ENCODE peak calls at places on chromosomes 11 and 22, in ten cellular contexts. A is anterior cingulate cortex, Y is mucosa of descending colon, Z is pancreas, H is brain microvascular endothelial cell, E is NCI-H1105, G is iPS-NIHi11, W is AG20443, O is coronary artery, V is HCEC 1CT. N is an unnamed sample.

GRCh38 chr11:65833297-65834030 is at the start of gene SNX32:
- DNase-seq in A (peak), Y (peak), Z (peak), H (peak), E (peak), G (peak), W (peak), O (peak), V (no peak), N (peak)

GRCh38 chr11:92216789-92217188 is 7.8 kb upstream of the FAT3 start:
- DNase-seq in A (no peak), Y (no peak), Z (no peak), H (no peak), E (no peak), G (peak), W (no peak), O (no peak), V (no peak), N (no peak)

GRCh38 chr22:20099099-20099711 is 16.7 kb upstream of the RANBP1 start:
- DNase-seq in A (no peak), Y (no peak), Z (no peak), H (no peak), E (no peak), G (no peak), W (no peak), O (no peak), V (no peak), N (no peak)

GRCh38 chr11:64094463-64095223 is 58.9 kb downstream of the FLRT1 start:
- DNase-seq in A (peak), Y (no peak), Z (no peak), H (peak), E (no peak), G (peak), W (peak), O (no peak), V (peak), N (no peak)

GRCh38 chr22:25754527-25755202 is 12.7 kb downstream of the MYO18B start:
- DNase-seq in A (no peak), Y (no peak), Z (no peak), H (peak), E (no peak), G (no peak), W (peak), O (peak), V (peak), N (no peak)

GRCh38 chr22:50225200-50225969 is 19.4 kb downstream of the TUBGCP6 start:
- DNase-seq in A (no peak), Y (no peak), Z (peak), H (no peak), E (no peak), G (no peak), W (no peak), O (no peak), V (no peak), N (no peak)

GRCh38 chr11:14668733-14669301 is 25.2 kb downstream of the PDE3B start:
- DNase-seq in A (no peak), Y (no peak), Z (no peak), H (no peak), E (no peak), G (peak), W (no peak), O (no peak), V (no peak), N (no peak)

GRCh38 chr11:95487391-95487790 is 256.4 kb upstream of the SESN3 start:
- DNase-seq in A (no peak), Y (no peak), Z (no peak), H (no peak), E (no peak), G (peak), W (no peak), O (no peak), V (no peak), N (no peak)

GRCh38 chr11:75313457-75314272 is 37.8 kb downstream of the ARRB1 start:
- DNase-seq in A (peak), Y (no peak), Z (no peak), H (peak), E (no peak), G (no peak), W (peak), O (no peak), V (peak), N (no peak)

GRCh38 chr11:71140206-71140919 is 112.0 kb downstream of the SHANK2 start:
- DNase-seq in A (peak), Y (no peak), Z (no peak), H (no peak), E (peak), G (no peak), W (no peak), O (no peak), V (no peak), N (no peak)

GRCh38 chr11:100726709-100727108 is 39.6 kb downstream of the ARHGAP42 start:
- DNase-seq in A (no peak), Y (no peak), Z (no peak), H (no peak), E (no peak), G (no peak), W (no peak), O (no peak), V (no peak), N (no peak)

GRCh38 chr11:128895505-128895904 is 4.3 kb downstream of the KCNJ5 start:
- DNase-seq in A (no peak), Y (no peak), Z (no peak), H (no peak), E (no peak), G (no peak), W (no peak), O (no peak), V (no peak), N (no peak)

GRCh38 chr11:101428918-101429317 is 154.9 kb downstream of the TRPC6 start:
- DNase-seq in A (no peak), Y (peak), Z (no peak), H (peak), E (no peak), G (peak), W (no peak), O (no peak), V (peak), N (no peak)

GRCh38 chr22:30435674-30436126 is 10.1 kb downstream of the MTFP1 start:
- DNase-seq in A (no peak), Y (peak), Z (no peak), H (no peak), E (no peak), G (no peak), W (no peak), O (no peak), V (no peak), N (no peak)

GRCh38 chr11:113593698-113594308 is 112.3 kb downstream of the TMPRSS5 start:
- DNase-seq in A (no peak), Y (peak), Z (no peak), H (no peak), E (no peak), G (no peak), W (peak), O (no peak), V (no peak), N (no peak)

GRCh38 chr11:44623321-44623715 is 57.9 kb downstream of the CD82 start:
- DNase-seq in A (no peak), Y (no peak), Z (no peak), H (no peak), E (no peak), G (peak), W (no peak), O (peak), V (no peak), N (peak)

GRCh38 chr11:86809561-86809960 is 9.2 kb downstream of the PRSS23 start:
- DNase-seq in A (no peak), Y (no peak), Z (no peak), H (no peak), E (no peak), G (no peak), W (no peak), O (no peak), V (no peak), N (no peak)

GRCh38 chr22:40950888-40951794 is at the start of gene RBX1:
- DNase-seq in A (peak), Y (peak), Z (peak), H (peak), E (peak), G (peak), W (peak), O (peak), V (peak), N (peak)

GRCh38 chr11:116357769-116358544 is 414.8 kb downstream of the BUD13 start:
- DNase-seq in A (no peak), Y (peak), Z (no peak), H (no peak), E (no peak), G (peak), W (no peak), O (no peak), V (no peak), N (no peak)

GRCh38 chr22:41021039-41021654 is 70.0 kb downstream of the RBX1 start:
- DNase-seq in A (no peak), Y (peak), Z (peak), H (no peak), E (peak), G (peak), W (no peak), O (no peak), V (no peak), N (no peak)

GRCh38 chr11:78607691-78608090 is 33.0 kb upstream of the NARS2 start:
- DNase-seq in A (no peak), Y (no peak), Z (no peak), H (no peak), E (no peak), G (no peak), W (no peak), O (no peak), V (no peak), N (no peak)

GRCh38 chr22:46057762-46058420 is 80.9 kb upstream of the WNT7B start:
- DNase-seq in A (no peak), Y (peak), Z (no peak), H (no peak), E (peak), G (no peak), W (no peak), O (peak), V (peak), N (no peak)

GRCh38 chr11:128696930-128697329 is 3.1 kb downstream of the FLI1 start:
- DNase-seq in A (no peak), Y (no peak), Z (no peak), H (no peak), E (no peak), G (no peak), W (no peak), O (no peak), V (no peak), N (no peak)

GRCh38 chr11:105786766-105787165 is 176.9 kb downstream of the GRIA4 start:
- DNase-seq in A (no peak), Y (no peak), Z (no peak), H (no peak), E (no peak), G (peak), W (no peak), O (no peak), V (no peak), N (no peak)

GRCh38 chr11:73321342-73322110 is 13.4 kb downstream of the ARHGEF17 start:
- DNase-seq in A (no peak), Y (peak), Z (no peak), H (peak), E (no peak), G (no peak), W (no peak), O (no peak), V (no peak), N (no peak)

GRCh38 chr11:124329787-124330478 is 9.9 kb upstream of the OR8D2 start:
- DNase-seq in A (no peak), Y (no peak), Z (no peak), H (no peak), E (peak), G (no peak), W (no peak), O (no peak), V (peak), N (no peak)

GRCh38 chr11:67040147-67040546 is 16.5 kb upstream of the RHOD start:
- DNase-seq in A (no peak), Y (no peak), Z (no peak), H (no peak), E (no peak), G (peak), W (no peak), O (no peak), V (no peak), N (no peak)

GRCh38 chr11:128764617-128765095 is 70.8 kb downstream of the FLI1 start:
- DNase-seq in A (no peak), Y (peak), Z (peak), H (no peak), E (peak), G (no peak), W (no peak), O (no peak), V (no peak), N (no peak)

GRCh38 chr11:103648054-103648453 is 388.4 kb upstream of the DDI1 start:
- DNase-seq in A (no peak), Y (no peak), Z (no peak), H (no peak), E (no peak), G (no peak), W (no peak), O (no peak), V (no peak), N (no peak)

GRCh38 chr11:18245396-18245795 is 3.1 kb downstream of the SAA2 start:
- DNase-seq in A (no peak), Y (no peak), Z (no peak), H (no peak), E (no peak), G (no peak), W (no peak), O (no peak), V (peak), N (no peak)

GRCh38 chr11:134034496-134035381 is 34.1 kb upstream of the JAM3 start:
- DNase-seq in A (peak), Y (no peak), Z (peak), H (no peak), E (peak), G (no peak), W (no peak), O (no peak), V (no peak), N (no peak)

GRCh38 chr11:12537778-12538401 is 136.3 kb upstream of the TEAD1 start:
- DNase-seq in A (no peak), Y (no peak), Z (no peak), H (no peak), E (no peak), G (no peak), W (no peak), O (peak), V (peak), N (no peak)

GRCh38 chr11:68380786-68381622 is 68.6 kb downstream of the LRP5 start:
- DNase-seq in A (no peak), Y (no peak), Z (no peak), H (no peak), E (no peak), G (no peak), W (peak), O (no peak), V (no peak), N (no peak)

GRCh38 chr11:16986434-16987204 is 27.6 kb downstream of the PLEKHA7 start:
- DNase-seq in A (no peak), Y (peak), Z (peak), H (no peak), E (no peak), G (peak), W (no peak), O (no peak), V (no peak), N (no peak)

GRCh38 chr11:43944761-43945311 is 2.4 kb downstream of the C11orf96 start:
- DNase-seq in A (peak), Y (peak), Z (peak), H (peak), E (peak), G (peak), W (peak), O (no peak), V (no peak), N (peak)

GRCh38 chr22:33561149-33561807 is 359.0 kb downstream of the LARGE1 start:
- DNase-seq in A (no peak), Y (no peak), Z (peak), H (no peak), E (no peak), G (no peak), W (no peak), O (no peak), V (no peak), N (no peak)

N was measured in type B pancreatic cell.